ENCODE peak calls at places on chromosomes 1 and 21, in eight cellular contexts. One of them, this sample, is unnamed.

GRCh38 chr21:18384771-18385170 is 18.8 kb downstream of the TMPRSS15 start:
- DNase-seq in posterior vena cava: no peak
- DNase-seq in progenitor cell of endocrine pancreas: no peak
- DNase-seq in EL: no peak
- DNase-seq in astrocyte: no peak
- DNase-seq in NCI-H2029: no peak
- DNase-seq in activated CD8-positive, alpha-beta T cell treated with anti-CD3 and anti-CD28 coated beads for 36 hours: no peak
- DNase-seq in naive thymus-derived CD4-positive, alpha-beta T cell: no peak
- DNase-seq in this sample: no peak

GRCh38 chr1:10738125-10738746 is 58.2 kb downstream of the CASZ1 start:
- DNase-seq in posterior vena cava: no peak
- DNase-seq in progenitor cell of endocrine pancreas: no peak
- DNase-seq in EL: no peak
- DNase-seq in astrocyte: no peak
- DNase-seq in NCI-H2029: peak; percentile 72
- DNase-seq in activated CD8-positive, alpha-beta T cell treated with anti-CD3 and anti-CD28 coated beads for 36 hours: no peak
- DNase-seq in naive thymus-derived CD4-positive, alpha-beta T cell: no peak
- DNase-seq in this sample: no peak

GRCh38 chr1:45444609-45445131 is 46.3 kb downstream of the TESK2 start:
- DNase-seq in posterior vena cava: no peak
- DNase-seq in progenitor cell of endocrine pancreas: no peak
- DNase-seq in EL: no peak
- DNase-seq in astrocyte: no peak
- DNase-seq in NCI-H2029: no peak
- DNase-seq in activated CD8-positive, alpha-beta T cell treated with anti-CD3 and anti-CD28 coated beads for 36 hours: no peak
- DNase-seq in naive thymus-derived CD4-positive, alpha-beta T cell: no peak
- DNase-seq in this sample: no peak

GRCh38 chr1:31767225-31767624 is 3.1 kb upstream of the ADGRB2 start:
- DNase-seq in posterior vena cava: no peak
- DNase-seq in progenitor cell of endocrine pancreas: no peak
- DNase-seq in EL: no peak
- DNase-seq in astrocyte: no peak
- DNase-seq in NCI-H2029: no peak
- DNase-seq in activated CD8-positive, alpha-beta T cell treated with anti-CD3 and anti-CD28 coated beads for 36 hours: no peak
- DNase-seq in naive thymus-derived CD4-positive, alpha-beta T cell: no peak
- DNase-seq in this sample: no peak

GRCh38 chr1:150309758-150310495 is 11.4 kb upstream of the PRPF3 start:
- DNase-seq in posterior vena cava: no peak
- DNase-seq in progenitor cell of endocrine pancreas: no peak
- DNase-seq in EL: no peak
- DNase-seq in astrocyte: no peak
- DNase-seq in NCI-H2029: peak; percentile 75
- DNase-seq in activated CD8-positive, alpha-beta T cell treated with anti-CD3 and anti-CD28 coated beads for 36 hours: no peak
- DNase-seq in naive thymus-derived CD4-positive, alpha-beta T cell: no peak
- DNase-seq in this sample: no peak

GRCh38 chr1:59390307-59390706 is 93.4 kb downstream of the FGGY start:
- DNase-seq in posterior vena cava: no peak
- DNase-seq in progenitor cell of endocrine pancreas: no peak
- DNase-seq in EL: no peak
- DNase-seq in astrocyte: no peak
- DNase-seq in NCI-H2029: no peak
- DNase-seq in activated CD8-positive, alpha-beta T cell treated with anti-CD3 and anti-CD28 coated beads for 36 hours: no peak
- DNase-seq in naive thymus-derived CD4-positive, alpha-beta T cell: no peak
- DNase-seq in this sample: no peak

GRCh38 chr1:38138498-38139233 is 92.1 kb upstream of the POU3F1 start:
- DNase-seq in posterior vena cava: peak; percentile 91
- DNase-seq in progenitor cell of endocrine pancreas: no peak
- DNase-seq in EL: peak; percentile 99
- DNase-seq in astrocyte: peak; percentile 97
- DNase-seq in NCI-H2029: peak; percentile 100
- DNase-seq in activated CD8-positive, alpha-beta T cell treated with anti-CD3 and anti-CD28 coated beads for 36 hours: no peak
- DNase-seq in naive thymus-derived CD4-positive, alpha-beta T cell: no peak
- DNase-seq in this sample: no peak

GRCh38 chr1:180167721-180168467 is 13.2 kb downstream of the QSOX1 start:
- DNase-seq in posterior vena cava: no peak
- DNase-seq in progenitor cell of endocrine pancreas: no peak
- DNase-seq in EL: peak; percentile 24
- DNase-seq in astrocyte: no peak
- DNase-seq in NCI-H2029: peak; percentile 88
- DNase-seq in activated CD8-positive, alpha-beta T cell treated with anti-CD3 and anti-CD28 coated beads for 36 hours: peak; percentile 17
- DNase-seq in naive thymus-derived CD4-positive, alpha-beta T cell: no peak
- DNase-seq in this sample: no peak

GRCh38 chr1:41892211-41892840 is 26.4 kb downstream of the HIVEP3 start:
- DNase-seq in posterior vena cava: no peak
- DNase-seq in progenitor cell of endocrine pancreas: no peak
- DNase-seq in EL: no peak
- DNase-seq in astrocyte: no peak
- DNase-seq in NCI-H2029: peak; percentile 41
- DNase-seq in activated CD8-positive, alpha-beta T cell treated with anti-CD3 and anti-CD28 coated beads for 36 hours: peak; percentile 62
- DNase-seq in naive thymus-derived CD4-positive, alpha-beta T cell: no peak
- DNase-seq in this sample: no peak

This sample was measured in GM12891.